ENCODE peak calls at places on chromosome 3, in five cellular contexts. One of them, this sample, is unnamed.

GRCh38 chr3:59502806-59503205 is 453.0 kb upstream of the CFAP20DC start:
- DNase-seq in NCI-H774: no peak
- DNase-seq in AG10803: peak
- DNase-seq in right cardiac atrium: no peak
- DNase-seq in right lobe of liver: no peak
- DNase-seq in this sample: no peak

GRCh38 chr3:129286081-129286480 is 7.4 kb downstream of the HMCES start:
- DNase-seq in NCI-H774: no peak
- DNase-seq in AG10803: peak
- DNase-seq in right lobe of liver: no peak
- DNase-seq in right cardiac atrium: no peak
- DNase-seq in this sample: no peak

GRCh38 chr3:67109651-67110204 is 111.6 kb downstream of the KBTBD8 start:
- DNase-seq in right lobe of liver: no peak
- DNase-seq in AG10803: peak
- DNase-seq in NCI-H774: no peak
- DNase-seq in right cardiac atrium: no peak
- DNase-seq in this sample: peak

GRCh38 chr3:101646726-101647125 is 30.2 kb downstream of the ZBTB11 start:
- DNase-seq in AG10803: no peak
- DNase-seq in right cardiac atrium: no peak
- DNase-seq in NCI-H774: no peak
- DNase-seq in right lobe of liver: no peak
- DNase-seq in this sample: no peak

GRCh38 chr3:52593103-52593502 is 56.7 kb downstream of the UQCC5 start:
- DNase-seq in AG10803: no peak
- DNase-seq in right cardiac atrium: no peak
- DNase-seq in NCI-H774: no peak
- DNase-seq in right lobe of liver: no peak
- DNase-seq in this sample: no peak

GRCh38 chr3:132253262-132253878 is 63.8 kb upstream of the ACP3 start:
- DNase-seq in right lobe of liver: no peak
- DNase-seq in right cardiac atrium: no peak
- DNase-seq in AG10803: peak
- DNase-seq in NCI-H774: peak
- DNase-seq in this sample: peak

GRCh38 chr3:152175576-152175883 is 93.2 kb upstream of the MBNL1 start:
- DNase-seq in right lobe of liver: no peak
- DNase-seq in right cardiac atrium: no peak
- DNase-seq in NCI-H774: no peak
- DNase-seq in AG10803: peak
- DNase-seq in this sample: no peak

GRCh38 chr3:152969557-152970300 is 134.8 kb downstream of the P2RY1 start:
- DNase-seq in NCI-H774: no peak
- DNase-seq in right cardiac atrium: no peak
- DNase-seq in right lobe of liver: no peak
- DNase-seq in AG10803: peak
- DNase-seq in this sample: no peak

GRCh38 chr3:46942481-46943236 is 33.9 kb downstream of the CCDC12 start:
- DNase-seq in AG10803: no peak
- DNase-seq in right lobe of liver: peak
- DNase-seq in right cardiac atrium: no peak
- DNase-seq in NCI-H774: no peak
- DNase-seq in this sample: no peak

GRCh38 chr3:38030126-38031021 is 932 bp upstream of the PLCD1 start:
- DNase-seq in NCI-H774: no peak
- DNase-seq in right lobe of liver: peak
- DNase-seq in AG10803: no peak
- DNase-seq in right cardiac atrium: no peak
- DNase-seq in this sample: no peak

GRCh38 chr3:189071452-189071851 is 100.3 kb upstream of the TPRG1 start:
- DNase-seq in right cardiac atrium: no peak
- DNase-seq in AG10803: no peak
- DNase-seq in right lobe of liver: no peak
- DNase-seq in NCI-H774: no peak
- DNase-seq in this sample: no peak

GRCh38 chr3:157166559-157166958 is 6.6 kb upstream of the CCNL1 start:
- DNase-seq in right lobe of liver: no peak
- DNase-seq in AG10803: no peak
- DNase-seq in NCI-H774: no peak
- DNase-seq in right cardiac atrium: no peak
- DNase-seq in this sample: no peak

GRCh38 chr3:116005404-116005803 is 382.1 kb downstream of the GAP43 start:
- DNase-seq in right lobe of liver: no peak
- DNase-seq in NCI-H774: no peak
- DNase-seq in right cardiac atrium: peak
- DNase-seq in AG10803: peak
- DNase-seq in this sample: peak

GRCh38 chr3:159234306-159234705 is 432.5 kb downstream of the MFSD1 start:
- DNase-seq in NCI-H774: no peak
- DNase-seq in right cardiac atrium: no peak
- DNase-seq in AG10803: peak
- DNase-seq in right lobe of liver: no peak
- DNase-seq in this sample: no peak

GRCh38 chr3:4417449-4417848 is 49.6 kb downstream of the SUMF1 start:
- DNase-seq in AG10803: peak
- DNase-seq in right cardiac atrium: no peak
- DNase-seq in NCI-H774: no peak
- DNase-seq in right lobe of liver: no peak
- DNase-seq in this sample: no peak

This sample was measured in NCI-H526.